ENCODE peak calls at places on chromosomes 16 and 17, in nine cellular contexts. Q is A549; T is substantia nigra; R is CD4-positive, alpha-beta memory T cell; X is H9; E is neuronal stem cell; G is aorta; C is IMR-90; F is coronary artery. D is an unnamed sample.

GRCh38 chr17:14058051-14058450 is 11.3 kb upstream of the COX10 start:
- DNase-seq in T (no peak), F (no peak), Q (no peak), E (no peak), X (no peak), C (peak; percentile 49), R (no peak), G (no peak), D (no peak)

GRCh38 chr16:7057458-7057857 is 275.2 kb upstream of the RBFOX1 start:
- DNase-seq in E (no peak), G (no peak), X (no peak), F (no peak), T (no peak), C (no peak), R (no peak), Q (no peak), D (no peak)

GRCh38 chr17:77829871-77830799 is 128.4 kb upstream of the TNRC6C start:
- DNase-seq in T (no peak), R (no peak), G (peak; percentile 89), Q (no peak), F (peak; percentile 86), X (no peak), C (peak; percentile 72), E (no peak), D (no peak)

GRCh38 chr17:3710951-3711383 is 12.7 kb upstream of the HASPIN start:
- DNase-seq in F (no peak), E (no peak), T (no peak), X (peak; percentile 54), C (peak; percentile 71), R (peak; percentile 91), Q (no peak), G (no peak), D (no peak)

GRCh38 chr16:67345401-67345800 is 18.8 kb downstream of the LRRC36 start:
- DNase-seq in C (no peak), R (no peak), E (no peak), X (no peak), Q (no peak), G (no peak), F (no peak), T (no peak), D (no peak)

GRCh38 chr17:61488878-61489718 is 36.9 kb downstream of the TBX4 start:
- DNase-seq in E (no peak), X (no peak), Q (peak; percentile 42), G (no peak), C (no peak), F (no peak), R (no peak), T (peak; percentile 38), D (no peak)

GRCh38 chr17:29243792-29244191 is 2.9 kb upstream of the CRYBA1 start:
- DNase-seq in Q (peak; percentile 83), R (no peak), G (no peak), F (no peak), E (no peak), T (peak; percentile 12), X (peak; percentile 70), C (peak; percentile 44), D (no peak)

GRCh38 chr16:5523794-5524193 is 426.2 kb upstream of the EEF2KMT start:
- DNase-seq in R (no peak), C (no peak), F (no peak), E (no peak), T (no peak), Q (no peak), X (no peak), G (no peak), D (no peak)

GRCh38 chr16:17776888-17777287 is 306.1 kb upstream of the XYLT1 start:
- DNase-seq in G (no peak), Q (no peak), C (no peak), R (no peak), X (no peak), E (no peak), T (peak; percentile 59), F (no peak), D (peak; percentile 38)

GRCh38 chr16:5044011-5044540 is 10.3 kb upstream of the NAGPA start:
- DNase-seq in E (no peak), C (no peak), X (no peak), G (peak; percentile 57), R (no peak), T (no peak), Q (no peak), F (no peak), D (no peak)

GRCh38 chr16:74909665-74910064 is 75.3 kb downstream of the WDR59 start:
- DNase-seq in X (no peak), C (no peak), T (no peak), F (no peak), Q (no peak), R (no peak), E (no peak), G (no peak), D (no peak)

GRCh38 chr16:1389762-1390161 is 24.7 kb downstream of the UNKL start:
- DNase-seq in X (no peak), F (no peak), E (no peak), T (no peak), Q (no peak), R (no peak), C (no peak), G (no peak), D (no peak)

GRCh38 chr17:56598471-56598870 is 5.0 kb downstream of the NOG start:
- DNase-seq in E (no peak), R (no peak), X (no peak), C (peak; percentile 65), G (no peak), T (no peak), Q (no peak), F (no peak), D (no peak)

GRCh38 chr16:56451753-56452689 is 667 bp downstream of the OGFOD1 start:
- DNase-seq in F (peak; percentile 80), T (no peak), G (peak; percentile 85), C (peak; percentile 31), Q (peak; percentile 11), R (peak; percentile 9), E (no peak), X (peak; percentile 28), D (no peak)

GRCh38 chr16:48250520-48251278 is 3.4 kb upstream of the ABCC11 start:
- DNase-seq in F (no peak), E (no peak), R (no peak), X (no peak), G (no peak), C (no peak), T (no peak), Q (no peak), D (no peak)

GRCh38 chr16:27285676-27286196 is 17.2 kb upstream of the NSMCE1 start:
- DNase-seq in X (no peak), Q (no peak), E (no peak), R (no peak), G (no peak), T (peak; percentile 13), F (no peak), C (no peak), D (no peak)

GRCh38 chr16:3637371-3637923 is 17.0 kb upstream of the DNASE1 start:
- DNase-seq in E (no peak), X (no peak), G (no peak), Q (no peak), T (no peak), R (peak; percentile 24), C (peak; percentile 8), F (no peak), D (no peak)
- H3K27ac ChIP-seq in E (no peak overlapping the region), X (no peak overlapping the region), G (no peak overlapping the region), Q (no peak overlapping the region), T (no peak overlapping the region), R (no peak overlapping the region), C (peak overlapping the region; percentile 63), F (no peak overlapping the region), D (no peak overlapping the region)

DNA sequence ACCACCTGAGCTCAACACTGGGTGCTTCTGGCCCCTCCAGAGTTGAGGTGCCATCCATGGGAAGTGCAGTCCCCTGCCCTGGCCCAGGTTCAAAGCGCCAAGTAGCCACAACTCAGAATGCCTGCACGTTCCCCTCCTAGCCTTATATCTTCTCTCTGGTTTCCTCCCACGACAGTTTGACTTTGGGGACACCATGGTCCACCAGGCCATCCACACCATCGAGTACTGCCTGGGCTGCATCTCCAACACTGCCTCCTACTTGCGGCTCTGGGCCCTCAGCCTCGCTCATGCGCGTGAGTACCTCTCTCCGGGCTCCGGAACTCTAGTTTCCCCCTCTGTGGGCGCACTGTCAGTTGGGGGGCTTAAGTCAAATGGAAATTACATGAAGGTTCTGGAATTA is 22.4 kb upstream of the NAGLU start:
- DNase-seq in E (no peak), X (no peak), C (no peak), Q (no peak), R (no peak), G (peak; percentile 67), F (peak; percentile 71), T (no peak), D (no peak)
- H3K27ac ChIP-seq in E (no peak overlapping the region), X (no peak overlapping the region), C (peak overlapping the region; percentile 94), Q (no peak overlapping the region), R (no peak overlapping the region), G (no peak overlapping the region), F (peak overlapping the region; percentile 86), T (no peak overlapping the region), D (peak overlapping the region; percentile 81)

DNA sequence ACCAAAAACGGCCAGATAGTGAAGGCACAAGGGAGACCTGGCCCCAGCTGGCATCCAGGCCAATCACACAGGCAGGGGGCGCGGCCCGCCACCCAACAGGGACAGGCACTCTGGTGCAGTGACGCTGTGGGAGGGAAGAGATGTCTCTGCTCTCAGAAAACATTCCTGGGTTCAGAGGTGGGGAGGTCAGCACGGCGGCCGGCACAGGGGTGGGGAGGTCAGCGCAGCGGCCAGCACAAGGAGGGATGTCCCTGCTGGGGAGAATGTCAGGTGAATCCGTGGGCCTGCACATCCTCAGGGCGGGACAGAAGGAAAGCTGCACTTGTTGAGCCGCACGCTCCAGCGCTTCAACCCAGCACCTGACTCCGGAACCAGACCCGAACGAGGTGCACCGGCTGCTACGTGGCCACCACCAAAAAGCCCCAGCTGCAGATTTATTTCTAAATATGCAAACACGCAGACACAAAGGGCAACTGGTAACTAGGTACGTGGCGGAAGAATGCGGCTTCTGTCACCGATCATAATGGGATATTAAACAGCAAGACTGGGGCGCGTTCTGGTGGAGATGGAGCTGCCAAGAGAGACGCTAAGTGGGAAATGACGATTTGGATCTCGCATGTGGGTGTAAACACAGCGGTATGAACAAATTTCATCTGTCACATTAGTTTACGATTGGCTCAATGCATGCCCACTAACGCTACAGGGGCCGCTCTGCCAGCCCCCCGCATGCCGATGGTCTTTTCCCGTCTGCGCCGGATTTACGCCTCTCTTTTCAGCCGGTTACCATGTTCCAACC is 15.6 kb downstream of the SLC38A10 start:
- DNase-seq in X (no peak), C (no peak), G (no peak), T (no peak), E (no peak), R (no peak), Q (no peak), F (no peak), D (no peak)
- H3K27ac ChIP-seq in X (no peak overlapping the region), C (no peak overlapping the region), G (no peak overlapping the region), T (no peak overlapping the region), E (no peak overlapping the region), R (no peak overlapping the region), Q (no peak overlapping the region), F (no peak overlapping the region), D (no peak overlapping the region)

DNA sequence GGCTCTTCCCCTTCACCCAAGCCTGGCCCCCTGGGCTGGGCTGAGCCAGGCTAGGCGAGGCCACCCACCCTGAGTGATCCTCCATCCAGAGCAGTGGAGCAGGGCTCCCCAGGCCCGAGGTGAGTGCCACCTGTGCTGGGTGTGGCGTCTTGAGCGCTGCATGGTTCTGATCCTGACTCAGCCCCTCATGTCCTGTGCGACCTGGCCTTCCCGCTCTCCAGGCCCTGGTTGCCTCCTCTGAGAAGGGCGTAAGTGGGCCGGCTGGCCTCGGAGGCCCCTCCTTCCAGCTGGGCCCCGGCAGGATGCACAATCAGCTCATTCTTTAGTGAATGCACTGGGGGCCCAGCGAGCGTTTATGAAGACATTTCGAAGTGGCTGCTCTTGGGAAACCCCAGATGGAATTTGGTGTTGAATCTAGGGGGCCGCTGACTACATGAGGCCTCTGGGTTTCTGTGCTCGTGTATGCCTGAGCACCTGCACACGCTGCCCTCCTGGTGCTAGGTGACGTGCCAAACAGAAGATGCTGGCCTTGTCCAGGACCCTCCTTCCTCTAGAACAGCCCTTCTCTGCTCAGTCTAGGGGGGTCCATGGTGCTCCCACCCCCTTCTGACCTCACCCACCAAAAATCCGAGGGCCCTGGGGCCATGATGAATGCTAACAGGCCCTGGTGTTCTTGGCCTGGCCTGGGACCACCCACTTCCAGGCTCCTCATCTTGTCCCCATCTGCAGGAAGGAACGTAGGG is 3.7 kb upstream of the TMEM92 start:
- DNase-seq in G (no peak), F (peak; percentile 79), E (no peak), X (peak; percentile 65), C (peak; percentile 81), R (no peak), T (no peak), Q (no peak), D (no peak)
- H3K27ac ChIP-seq in G (no peak overlapping the region), F (peak overlapping the region; percentile 66), E (no peak overlapping the region), X (no peak overlapping the region), C (peak overlapping the region; percentile 88), R (no peak overlapping the region), T (no peak overlapping the region), Q (no peak overlapping the region), D (peak overlapping the region; percentile 28)